ENCODE peak calls at places on chromosomes 16 and 17, in eight cellular contexts. One of them, this sample, is unnamed.

GRCh38 chr17:80114758-80115157 is 13.4 kb downstream of the GAA start:
- DNase-seq in pancreas: no peak
- DNase-seq in AG08395: no peak
- DNase-seq in colonic mucosa: no peak
- DNase-seq in right lobe of liver: no peak
- DNase-seq in NCI-H460: no peak
- DNase-seq in OCI-LY7: no peak
- DNase-seq in heart left ventricle: no peak
- DNase-seq in this sample: no peak

GRCh38 chr17:27494192-27495091 is 38.2 kb downstream of the KSR1 start:
- DNase-seq in pancreas: peak; percentile 91
- DNase-seq in AG08395: peak; percentile 77
- DNase-seq in colonic mucosa: peak; percentile 93
- DNase-seq in right lobe of liver: peak; percentile 89
- DNase-seq in NCI-H460: peak; percentile 33
- DNase-seq in OCI-LY7: no peak
- DNase-seq in heart left ventricle: peak; percentile 79
- DNase-seq in this sample: peak; percentile 64

GRCh38 chr16:31105677-31106213 is 2.4 kb upstream of the BCKDK start:
- DNase-seq in pancreas: peak; percentile 96
- DNase-seq in AG08395: peak; percentile 89
- DNase-seq in colonic mucosa: peak; percentile 91
- DNase-seq in right lobe of liver: peak; percentile 92
- DNase-seq in NCI-H460: peak; percentile 67
- DNase-seq in OCI-LY7: peak; percentile 77
- DNase-seq in heart left ventricle: peak; percentile 93
- DNase-seq in this sample: peak; percentile 85

GRCh38 chr17:29682054-29682453 is 59.3 kb upstream of the CORO6 start:
- DNase-seq in pancreas: no peak
- DNase-seq in AG08395: no peak
- DNase-seq in colonic mucosa: no peak
- DNase-seq in right lobe of liver: no peak
- DNase-seq in NCI-H460: no peak
- DNase-seq in OCI-LY7: peak; percentile 78
- DNase-seq in heart left ventricle: no peak
- DNase-seq in this sample: no peak

GRCh38 chr16:57060323-57061083 is 31.9 kb upstream of the CPNE2 start:
- DNase-seq in pancreas: no peak
- DNase-seq in AG08395: peak; percentile 28
- DNase-seq in colonic mucosa: no peak
- DNase-seq in right lobe of liver: no peak
- DNase-seq in NCI-H460: no peak
- DNase-seq in OCI-LY7: no peak
- DNase-seq in heart left ventricle: no peak
- DNase-seq in this sample: no peak

GRCh38 chr17:72123964-72124791 is 3.4 kb downstream of the SOX9 start:
- DNase-seq in pancreas: peak; percentile 43
- DNase-seq in AG08395: no peak
- DNase-seq in colonic mucosa: peak; percentile 29
- DNase-seq in right lobe of liver: no peak
- DNase-seq in NCI-H460: no peak
- DNase-seq in OCI-LY7: no peak
- DNase-seq in heart left ventricle: no peak
- DNase-seq in this sample: peak; percentile 69

GRCh38 chr17:78884148-78884870 is 18.7 kb downstream of the CEP295NL start:
- DNase-seq in pancreas: no peak
- DNase-seq in AG08395: no peak
- DNase-seq in colonic mucosa: no peak
- DNase-seq in right lobe of liver: no peak
- DNase-seq in NCI-H460: no peak
- DNase-seq in OCI-LY7: no peak
- DNase-seq in heart left ventricle: peak; percentile 66
- DNase-seq in this sample: peak; percentile 31

GRCh38 chr16:67865318-67865717 is 7.5 kb upstream of the EDC4 start:
- DNase-seq in pancreas: no peak
- DNase-seq in AG08395: peak; percentile 56
- DNase-seq in colonic mucosa: no peak
- DNase-seq in right lobe of liver: no peak
- DNase-seq in NCI-H460: peak; percentile 57
- DNase-seq in OCI-LY7: peak; percentile 38
- DNase-seq in heart left ventricle: no peak
- DNase-seq in this sample: peak; percentile 71

GRCh38 chr17:65177901-65178300 is 40.7 kb downstream of the RGS9 start:
- DNase-seq in pancreas: no peak
- DNase-seq in AG08395: peak; percentile 73
- DNase-seq in colonic mucosa: no peak
- DNase-seq in right lobe of liver: no peak
- DNase-seq in NCI-H460: no peak
- DNase-seq in OCI-LY7: peak; percentile 21
- DNase-seq in heart left ventricle: no peak
- DNase-seq in this sample: no peak

GRCh38 chr16:52469775-52470174 is 77.2 kb downstream of the TOX3 start:
- DNase-seq in pancreas: no peak
- DNase-seq in AG08395: no peak
- DNase-seq in colonic mucosa: no peak
- DNase-seq in right lobe of liver: no peak
- DNase-seq in NCI-H460: no peak
- DNase-seq in OCI-LY7: no peak
- DNase-seq in heart left ventricle: no peak
- DNase-seq in this sample: peak; percentile 54

GRCh38 chr17:63356275-63356905 is 89.7 kb downstream of the CYB561 start:
- DNase-seq in pancreas: no peak
- DNase-seq in AG08395: peak; percentile 92
- DNase-seq in colonic mucosa: no peak
- DNase-seq in right lobe of liver: no peak
- DNase-seq in NCI-H460: peak; percentile 12
- DNase-seq in OCI-LY7: no peak
- DNase-seq in heart left ventricle: no peak
- DNase-seq in this sample: no peak

GRCh38 chr16:54009464-54010176 is 277.0 kb downstream of the IRX3 start:
- DNase-seq in pancreas: no peak
- DNase-seq in AG08395: no peak
- DNase-seq in colonic mucosa: no peak
- DNase-seq in right lobe of liver: no peak
- DNase-seq in NCI-H460: no peak
- DNase-seq in OCI-LY7: no peak
- DNase-seq in heart left ventricle: no peak
- DNase-seq in this sample: no peak

GRCh38 chr17:60554377-60554788 is 28.3 kb upstream of the APPBP2 start:
- DNase-seq in pancreas: no peak
- DNase-seq in AG08395: no peak
- DNase-seq in colonic mucosa: no peak
- DNase-seq in right lobe of liver: no peak
- DNase-seq in NCI-H460: no peak
- DNase-seq in OCI-LY7: no peak
- DNase-seq in heart left ventricle: no peak
- DNase-seq in this sample: no peak

GRCh38 chr17:49963626-49964538 is 5.1 kb upstream of the DLX4 start:
- DNase-seq in pancreas: no peak
- DNase-seq in AG08395: no peak
- DNase-seq in colonic mucosa: no peak
- DNase-seq in right lobe of liver: no peak
- DNase-seq in NCI-H460: no peak
- DNase-seq in OCI-LY7: no peak
- DNase-seq in heart left ventricle: no peak
- DNase-seq in this sample: peak; percentile 72

GRCh38 chr16:15765880-15766279 is 90.9 kb downstream of the MYH11 start:
- DNase-seq in pancreas: no peak
- DNase-seq in AG08395: peak; percentile 70
- DNase-seq in colonic mucosa: peak; percentile 27
- DNase-seq in right lobe of liver: no peak
- DNase-seq in NCI-H460: peak; percentile 58
- DNase-seq in OCI-LY7: peak; percentile 94
- DNase-seq in heart left ventricle: peak; percentile 34
- DNase-seq in this sample: peak; percentile 80

GRCh38 chr16:70706948-70707465 is 21.2 kb upstream of the MTSS2 start:
- DNase-seq in pancreas: no peak
- DNase-seq in AG08395: peak; percentile 74
- DNase-seq in colonic mucosa: no peak
- DNase-seq in right lobe of liver: no peak
- DNase-seq in NCI-H460: no peak
- DNase-seq in OCI-LY7: no peak
- DNase-seq in heart left ventricle: no peak
- DNase-seq in this sample: no peak

This sample was measured in GM23338.